ENCODE peak calls at places on chromosome 15, in seven cellular contexts. Z is MV-4-11; R is neuronal stem cell; N is H7; C is nephron progenitor cell; J is stimulated activated CD4-positive, alpha-beta T cell treated with anti-CD3 and anti-CD28 coated beads, TNF-alpha, amount 100 ng/mL, for 1 hour; D is pons. U is an unnamed sample.

GRCh38 chr15:46786886-46787285 is 930.4 kb upstream of the SEMA6D start:
- DNase-seq in C (no peak), J (no peak), Z (no peak), R (peak), N (no peak), D (peak), U (no peak)

GRCh38 chr15:101188517-101189340 is 63.1 kb downstream of the CHSY1 start:
- DNase-seq in N (peak), C (no peak), J (no peak), D (no peak), R (no peak), Z (no peak), U (no peak)

GRCh38 chr15:57697588-57697987 is 8.9 kb upstream of the POLR2M start:
- DNase-seq in N (no peak), R (no peak), J (no peak), D (no peak), C (no peak), Z (no peak), U (no peak)

GRCh38 chr15:43463542-43463941 is 29.4 kb downstream of the TP53BP1 start:
- DNase-seq in D (no peak), J (no peak), N (no peak), C (no peak), R (no peak), Z (peak), U (no peak)

GRCh38 chr15:74616020-74616939 is 644 bp downstream of the CLK3 start:
- DNase-seq in D (peak), J (peak), R (no peak), Z (peak), C (no peak), N (peak), U (no peak)

GRCh38 chr15:51830279-51830806 is 890 bp downstream of the TMOD3 start:
- DNase-seq in N (no peak), Z (peak), D (peak), R (peak), C (no peak), J (no peak), U (no peak)

GRCh38 chr15:68497206-68497910 is 65.4 kb upstream of the ITGA11 start:
- DNase-seq in J (no peak), R (no peak), Z (no peak), C (no peak), N (peak), D (no peak), U (no peak)

GRCh38 chr15:34039506-34040123 is 611 bp upstream of the AVEN start:
- DNase-seq in D (peak), R (no peak), C (no peak), Z (peak), N (no peak), J (no peak), U (no peak)

GRCh38 chr15:56732135-56732880 is 1.0 kb downstream of the ZNF280D start:
- DNase-seq in D (no peak), J (no peak), N (peak), Z (no peak), R (peak), C (no peak), U (no peak)

GRCh38 chr15:43483306-43484128 is 9.4 kb downstream of the TP53BP1 start:
- DNase-seq in D (peak), R (no peak), J (no peak), Z (peak), C (no peak), N (no peak), U (no peak)

GRCh38 chr15:83767786-83768185 is 113.9 kb downstream of the ADAMTSL3 start:
- DNase-seq in Z (no peak), C (no peak), D (no peak), N (no peak), R (no peak), J (no peak), U (no peak)